ENCODE peak calls at places on chromosome 3, in four cellular contexts. R, L, I and J are unnamed samples.

GRCh38 chr3:30156586-30157498 is 449.6 kb upstream of the TGFBR2 start:
- DNase-seq in L (no peak), I (no peak), R (peak), J (no peak)

GRCh38 chr3:111577798-111578685 is 17.1 kb downstream of the ZBED2 start:
- DNase-seq in L (no peak), R (peak), I (no peak), J (no peak)

GRCh38 chr3:165788531-165788930 is 48.7 kb downstream of the BCHE start:
- DNase-seq in L (no peak), I (no peak), R (no peak), J (no peak)

GRCh38 chr3:115790759-115791158 is 167.4 kb downstream of the GAP43 start:
- DNase-seq in I (no peak), L (no peak), R (peak), J (no peak)

GRCh38 chr3:186298876-186299275 is 63.2 kb downstream of the DGKG start:
- DNase-seq in L (no peak), I (no peak), R (no peak), J (no peak)

GRCh38 chr3:52339612-52340011 is 23.5 kb downstream of the DNAH1 start:
- DNase-seq in I (peak), L (peak), R (peak), J (peak)

GRCh38 chr3:72997421-72997961 is 880 bp downstream of the PPP4R2 start:
- DNase-seq in L (peak), I (no peak), R (peak), J (peak)

GRCh38 chr3:129461461-129462146 is 21.6 kb downstream of the IFT122 start:
- DNase-seq in L (peak), I (no peak), R (no peak), J (no peak)

GRCh38 chr3:18657858-18658820 is 233.0 kb upstream of the SATB1 start:
- DNase-seq in L (no peak), R (no peak), I (no peak), J (no peak)

GRCh38 chr3:5264896-5265770 is 77.6 kb downstream of the EDEM1 start:
- DNase-seq in R (no peak), L (no peak), I (no peak), J (no peak)

GRCh38 chr3:38404286-38404685 is 49.4 kb upstream of the ACVR2B start:
- DNase-seq in R (no peak), L (peak), I (no peak), J (peak)

GRCh38 chr3:196093271-196094111 is 11.6 kb upstream of the TFRC start:
- DNase-seq in R (no peak), I (no peak), L (no peak), J (no peak)

GRCh38 chr3:195544634-195545033 is 1.5 kb upstream of the PPP1R2 start:
- DNase-seq in R (no peak), I (peak), L (peak), J (no peak)

GRCh38 chr3:190089711-190090110 is 31.0 kb downstream of the P3H2 start:
- DNase-seq in L (no peak), I (no peak), R (no peak), J (no peak)

GRCh38 chr3:155184027-155184426 is 103.9 kb downstream of the MME start:
- DNase-seq in L (no peak), R (peak), I (no peak), J (no peak)

GRCh38 chr3:32412887-32413286 is 21.2 kb downstream of the CMTM7 start:
- DNase-seq in L (no peak), R (peak), I (no peak), J (no peak)

GRCh38 chr3:134463676-134464611 is 21.8 kb downstream of the ANAPC13 start:
- DNase-seq in L (peak), R (no peak), I (peak), J (peak)

GRCh38 chr3:133865136-133865855 is 30.4 kb downstream of the RAB6B start:
- DNase-seq in I (no peak), L (no peak), R (no peak), J (no peak)

GRCh38 chr3:115927210-115927609 is 303.9 kb downstream of the GAP43 start:
- DNase-seq in R (no peak), I (no peak), L (no peak), J (no peak)

GRCh38 chr3:171262431-171262830 is 197.8 kb downstream of the TNIK start:
- DNase-seq in I (no peak), R (no peak), L (no peak), J (no peak)

GRCh38 chr3:146189519-146190173 is 28.7 kb upstream of the PLOD2 start:
- DNase-seq in L (no peak), I (peak), R (peak), J (no peak)

GRCh38 chr3:188584958-188585689 is 431.2 kb downstream of the LPP start:
- DNase-seq in I (no peak), L (no peak), R (peak), J (no peak)

GRCh38 chr3:54188176-54188791 is 65.9 kb downstream of the CACNA2D3 start:
- DNase-seq in I (no peak), R (peak), L (peak), J (peak)

GRCh38 chr3:173103469-173103868 is 37.6 kb downstream of the SPATA16 start:
- DNase-seq in R (no peak), I (no peak), L (no peak), J (no peak)

GRCh38 chr3:172658344-172659245 is 52.3 kb downstream of the NCEH1 start:
- DNase-seq in L (no peak), I (no peak), R (peak), J (no peak)

GRCh38 chr3:194312743-194313281 is 38.3 kb downstream of the CPN2 start:
- DNase-seq in L (no peak), R (no peak), I (peak), J (peak)

GRCh38 chr3:117853923-117854322 is 1144.3 kb downstream of the TUSC7 start:
- DNase-seq in I (no peak), L (no peak), R (peak), J (no peak)

GRCh38 chr3:9404680-9405079 is 7.3 kb downstream of the SETD5 start:
- DNase-seq in R (peak), L (no peak), I (no peak), J (no peak)

GRCh38 chr3:53295410-53295809 is 39.6 kb upstream of the TKT start:
- DNase-seq in R (no peak), L (no peak), I (no peak), J (no peak)

GRCh38 chr3:56467108-56467507 is 1.2 kb downstream of the ERC2 start:
- DNase-seq in R (peak), I (peak), L (peak), J (peak)

GRCh38 chr3:53350652-53351051 is 3.3 kb upstream of the DCP1A start:
- DNase-seq in L (no peak), R (peak), I (no peak), J (peak)

GRCh38 chr3:115363071-115363470 is 216.0 kb upstream of the ZBTB20 start:
- DNase-seq in R (peak), L (no peak), I (no peak), J (no peak)

GRCh38 chr3:115537669-115538068 is 85.6 kb upstream of the GAP43 start:
- DNase-seq in I (no peak), L (no peak), R (no peak), J (no peak)

GRCh38 chr3:178434206-178434805 is 101.9 kb upstream of the KCNMB2 start:
- DNase-seq in I (no peak), L (no peak), R (peak), J (no peak)

GRCh38 chr3:181756645-181757044 is 44.9 kb downstream of the SOX2 start:
- DNase-seq in I (no peak), R (no peak), L (no peak), J (no peak)

GRCh38 chr3:18988619-18989229 is 159.6 kb upstream of the KCNH8 start:
- DNase-seq in R (no peak), I (no peak), L (no peak), J (no peak)

GRCh38 chr3:152257246-152258074 is 11.3 kb upstream of the MBNL1 start:
- DNase-seq in R (no peak), I (no peak), L (no peak), J (no peak)

GRCh38 chr3:152260026-152260425 is 8.7 kb upstream of the MBNL1 start:
- DNase-seq in L (no peak), I (no peak), R (no peak), J (no peak)

GRCh38 chr3:152256829-152257228 is 11.9 kb upstream of the MBNL1 start:
- DNase-seq in I (no peak), L (no peak), R (no peak), J (no peak)

GRCh38 chr3:152259480-152259879 is 9.2 kb upstream of the MBNL1 start:
- DNase-seq in I (no peak), L (no peak), R (no peak), J (no peak)

GRCh38 chr3:152258448-152259302 is 10.1 kb upstream of the MBNL1 start:
- DNase-seq in L (peak), I (peak), R (peak), J (peak)
- H3K4me3 ChIP-seq in L (no peak), I (no peak), R (no peak), J (no peak)

DNA sequence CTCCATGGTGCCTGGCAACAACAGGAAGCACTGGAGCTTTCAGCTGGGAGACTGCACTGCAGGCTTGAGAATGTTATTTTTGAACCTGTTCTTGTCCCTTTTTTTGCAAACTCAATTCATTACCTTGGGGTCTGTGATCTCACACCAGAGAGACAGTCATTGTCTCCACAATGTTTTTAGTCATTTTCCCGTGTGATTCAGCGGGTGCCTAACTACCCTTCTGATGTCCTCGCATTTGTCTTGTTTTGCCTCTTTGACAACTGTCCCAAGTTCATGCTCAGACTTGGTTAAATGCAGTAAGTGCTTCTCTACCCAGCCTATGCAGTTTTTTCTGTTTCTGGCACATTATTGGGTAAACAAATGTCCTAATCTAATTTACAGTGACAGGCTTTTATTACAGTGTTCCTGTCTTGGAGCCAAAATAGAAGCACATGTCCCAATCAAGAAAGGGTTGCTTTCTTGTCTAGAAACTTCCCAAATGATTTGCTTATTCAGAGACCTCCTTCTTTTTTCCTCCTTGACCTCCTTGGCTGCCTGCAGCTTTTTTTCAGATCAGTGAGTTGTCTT is 162.4 kb downstream of the NSUN3 start:
- DNase-seq in I (no peak), L (no peak), R (no peak), J (no peak)
- H3K27ac ChIP-seq in I (no peak), L (no peak), R (no peak), J (no peak)

GRCh38 chr3:81170298-81170697 is 591.1 kb downstream of the GBE1 start:
- DNase-seq in I (no peak), L (no peak), R (no peak), J (no peak)

GRCh38 chr3:81173514-81173913 is 587.9 kb downstream of the GBE1 start:
- DNase-seq in R (peak), L (no peak), I (no peak), J (no peak)
- TF ChIP-seq CTCF in R (peak), L (no peak), I (no peak), J (no peak)

DNA sequence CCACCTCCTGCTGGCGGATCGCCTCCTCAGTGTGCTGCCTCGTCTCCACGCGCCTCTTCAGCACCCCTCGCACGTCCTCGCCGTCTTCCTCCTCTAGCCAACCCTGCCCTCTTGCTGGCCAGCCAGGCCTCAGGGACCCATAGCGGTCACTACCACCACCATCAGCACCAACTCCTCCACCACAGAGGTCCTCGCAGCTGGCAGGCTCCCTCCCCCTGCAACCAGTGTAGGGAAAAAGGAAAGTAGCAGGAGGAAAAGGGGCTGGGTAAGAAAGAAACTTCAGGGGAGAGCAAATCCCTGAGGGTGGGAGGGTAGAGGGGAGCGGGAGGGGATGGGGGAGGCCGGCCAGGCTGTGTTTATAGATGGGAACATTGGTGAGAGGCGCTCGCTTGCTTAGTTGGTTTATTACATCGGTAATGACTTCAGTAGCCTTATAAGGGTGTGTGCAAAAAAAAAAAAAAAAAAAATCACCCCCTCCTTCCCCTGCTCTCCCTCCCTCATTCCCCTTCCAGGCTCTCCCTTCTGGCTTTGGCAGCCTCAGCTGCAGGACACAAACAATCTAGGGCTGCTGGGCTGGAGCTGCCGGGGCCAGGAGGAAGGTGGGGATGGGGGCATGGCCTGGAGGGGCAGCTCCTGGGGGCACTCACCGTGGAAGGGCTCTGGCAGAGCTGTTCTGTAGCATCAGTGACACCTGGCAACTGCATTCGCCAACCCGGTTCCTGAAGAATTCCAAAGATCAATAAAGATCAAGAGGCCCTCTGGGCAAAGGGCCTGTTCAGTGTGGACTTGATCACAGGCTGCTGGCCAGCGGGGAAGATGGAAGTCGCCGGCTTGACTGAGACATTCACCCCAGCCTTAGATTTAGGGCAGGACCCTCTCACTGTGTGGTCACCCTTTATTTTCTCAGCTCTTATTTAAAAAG is 116.2 kb upstream of the HACD2 start:
- DNase-seq in R (no peak), I (peak), L (no peak), J (peak)
- H3K4me3 ChIP-seq in R (no peak), I (peak), L (no peak), J (peak)

DNA sequence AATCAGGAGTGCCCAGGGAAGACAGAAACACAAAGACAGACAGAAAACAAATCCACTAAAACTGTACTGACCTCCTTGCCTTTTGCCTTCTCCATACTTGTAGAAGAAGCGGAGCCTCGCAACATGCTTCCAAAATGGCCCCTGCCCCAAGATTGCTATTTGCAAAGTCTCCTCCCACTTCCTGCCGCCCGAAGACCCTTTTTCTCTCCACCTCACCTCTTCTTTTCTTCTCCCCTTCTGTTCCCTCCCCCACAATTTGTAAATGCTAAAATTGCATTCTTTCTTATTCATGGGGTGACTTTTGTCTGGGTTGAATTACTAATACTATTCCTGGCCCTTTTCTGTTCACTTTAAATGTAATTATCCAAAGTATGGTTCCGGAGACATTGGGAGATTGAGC is at the start of gene DPPA4:
- DNase-seq in I (no peak), L (no peak), R (no peak), J (no peak)
- H3K27ac ChIP-seq in I (no peak), L (no peak), R (no peak), J (no peak)

DNA sequence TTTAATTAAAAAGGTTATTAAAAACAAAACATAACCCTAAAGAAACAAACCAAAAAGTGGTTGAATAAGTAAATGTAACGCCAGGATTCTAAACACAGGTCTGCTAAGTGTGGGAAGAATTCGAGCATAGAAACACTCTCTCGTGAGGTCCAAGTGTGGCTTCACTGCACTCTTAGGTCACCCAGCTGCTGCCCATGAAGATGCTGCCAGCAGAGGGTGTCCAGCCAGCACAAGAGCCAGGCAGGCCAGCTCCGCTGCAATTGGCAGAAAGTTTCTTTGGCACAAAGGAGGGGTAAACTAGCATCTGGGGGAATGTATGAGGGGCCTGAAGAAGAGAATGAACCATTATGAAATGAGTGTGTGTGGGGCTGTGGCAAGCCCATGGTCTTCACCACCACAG is 215.7 kb upstream of the FEZF2 start:
- DNase-seq in I (no peak), R (no peak), L (no peak), J (no peak)
- TF ChIP-seq CTCF in I (no peak), R (no peak), L (peak), J (no peak)

DNA sequence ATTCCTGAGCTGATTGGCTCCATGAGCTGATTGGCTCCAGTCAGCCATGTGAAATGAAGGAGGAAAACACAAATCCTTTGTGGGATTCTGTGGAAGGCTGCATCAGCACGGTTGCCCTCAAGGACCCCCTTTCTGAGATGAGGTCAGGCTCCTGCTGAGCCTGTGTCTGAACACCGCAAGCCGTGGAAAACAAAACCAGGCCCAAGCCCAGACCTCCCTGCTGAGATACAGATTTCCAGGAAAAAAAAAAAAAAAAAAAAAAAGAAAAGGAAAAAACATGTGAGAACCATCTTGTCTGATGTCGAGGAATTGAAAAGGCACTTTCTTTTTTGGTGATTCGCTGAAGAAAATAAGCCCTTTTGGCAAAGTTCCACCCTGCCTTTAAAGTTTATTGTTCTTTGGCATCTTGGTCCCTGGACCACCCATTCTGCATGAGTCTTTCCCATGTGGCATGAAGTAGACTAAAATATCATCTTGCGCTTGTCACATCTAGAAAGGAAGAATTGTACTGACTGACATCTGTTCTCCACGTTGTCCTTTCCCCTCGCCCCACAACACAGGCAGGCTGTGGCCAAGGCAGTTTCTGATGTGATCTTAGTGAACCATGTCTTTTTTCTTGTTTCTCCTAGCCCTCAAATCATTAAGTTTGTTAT is 117.6 kb downstream of the CHST2 start:
- DNase-seq in I (no peak), R (no peak), L (no peak), J (no peak)
- H3K4me3 ChIP-seq in I (no peak), R (no peak), L (no peak), J (no peak)

DNA sequence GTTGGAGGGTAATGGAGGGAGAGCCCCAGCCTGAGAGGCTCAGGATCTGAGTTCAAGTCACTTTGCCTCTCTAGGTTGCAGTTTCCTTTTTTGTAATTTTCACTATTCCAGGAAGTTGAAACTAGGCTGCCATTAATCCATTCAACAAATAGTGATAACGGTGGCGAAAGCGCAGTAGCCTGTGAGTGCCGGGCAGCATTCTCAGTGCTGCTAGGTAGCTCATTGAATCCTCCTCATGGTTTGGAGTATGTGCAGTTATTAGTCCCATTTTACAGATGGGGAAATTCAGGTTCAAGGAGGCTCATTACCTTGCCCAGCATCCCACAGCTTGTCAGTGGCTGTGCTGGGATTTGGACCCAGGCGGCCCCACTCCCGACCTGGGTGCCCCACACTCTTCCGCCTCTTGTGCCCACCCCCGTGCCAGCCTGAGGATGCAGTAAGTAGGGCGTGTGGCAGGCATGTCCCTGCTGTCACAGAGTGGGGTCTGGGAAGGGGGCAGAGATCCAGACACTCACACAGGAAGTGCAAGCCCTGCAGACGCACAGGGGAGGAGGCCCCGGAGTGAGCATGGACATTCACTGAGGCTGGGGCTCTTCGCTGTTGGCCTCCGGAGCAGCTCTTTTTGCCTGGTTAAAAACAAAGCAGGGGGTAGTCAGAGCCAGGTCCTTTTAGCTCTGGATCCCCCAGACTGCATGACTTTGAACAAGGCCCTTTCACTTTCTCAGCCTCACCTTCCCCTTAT is 58.8 kb downstream of the SLC6A6 start:
- DNase-seq in L (no peak), I (no peak), R (no peak), J (no peak)
- H3K27ac ChIP-seq in L (peak), I (no peak), R (peak), J (no peak)